ENCODE peak calls at places on chromosomes 2 and 18, in four cellular contexts. L is IMR-90, S is neuronal stem cell, N is H9. G is an unnamed sample.

GRCh38 chr18:79765491-79766245 is 32.1 kb upstream of the KCNG2 start:
- DNase-seq in L (peak; percentile 44), S (no peak), N (no peak), G (no peak)

GRCh38 chr2:190722061-190722759 is 73.3 kb downstream of the NAB1 start:
- DNase-seq in L (no peak), S (no peak), N (no peak), G (no peak)

GRCh38 chr18:79439201-79440023 is 43.7 kb downstream of the NFATC1 start:
- DNase-seq in L (peak; percentile 6), S (no peak), N (no peak), G (no peak)

GRCh38 chr2:12340164-12340563 is 376.6 kb upstream of the TRIB2 start:
- DNase-seq in L (peak; percentile 87), S (no peak), N (no peak), G (no peak)

GRCh38 chr2:99636432-99637034 is 146.7 kb upstream of the REV1 start:
- DNase-seq in L (no peak), S (no peak), N (no peak), G (no peak)

GRCh38 chr2:133574620-133575019 is 6.4 kb upstream of the NCKAP5 start:
- DNase-seq in L (no peak), S (no peak), N (no peak), G (no peak)

GRCh38 chr2:156110890-156111289 is 221.6 kb downstream of the NR4A2 start:
- DNase-seq in L (no peak), S (no peak), N (peak; percentile 62), G (peak; percentile 79)

GRCh38 chr2:200585730-200586643 is at the start of gene AOX1:
- DNase-seq in L (peak; percentile 45), S (peak; percentile 52), N (peak; percentile 86), G (peak; percentile 90)

GRCh38 chr2:78162202-78162601 is 640.0 kb upstream of the LRRTM4 start:
- DNase-seq in L (no peak), S (no peak), N (no peak), G (no peak)

GRCh38 chr2:6626406-6627012 is 239.2 kb downstream of the CMPK2 start:
- DNase-seq in L (peak; percentile 72), S (no peak), N (no peak), G (no peak)

GRCh38 chr2:237597680-237598145 is 7.2 kb upstream of the RAB17 start:
- DNase-seq in L (no peak), S (no peak), N (peak; percentile 25), G (no peak)

GRCh38 chr18:40019797-40020392 is 1935.1 kb upstream of the PIK3C3 start:
- DNase-seq in L (no peak), S (no peak), N (peak; percentile 24), G (peak; percentile 16)

GRCh38 chr18:23433360-23433759 is 19.7 kb upstream of the RIOK3 start:
- DNase-seq in L (no peak), S (no peak), N (no peak), G (no peak)

GRCh38 chr18:41681138-41681881 is 273.7 kb upstream of the PIK3C3 start:
- DNase-seq in L (no peak), S (no peak), N (no peak), G (no peak)

GRCh38 chr2:38600242-38600891 is 2.4 kb downstream of the HNRNPLL start:
- DNase-seq in L (no peak), S (no peak), N (no peak), G (peak; percentile 50)

GRCh38 chr2:126657146-126657635 is 1.2 kb downstream of the GYPC start:
- DNase-seq in L (peak; percentile 98), S (no peak), N (peak; percentile 47), G (peak; percentile 57)

GRCh38 chr2:143686585-143687164 is 557.5 kb downstream of the ARHGAP15 start:
- DNase-seq in L (peak; percentile 43), S (peak; percentile 17), N (no peak), G (peak; percentile 67)

GRCh38 chr2:71716697-71717624 is 263.6 kb downstream of the DYSF start:
- DNase-seq in L (peak; percentile 44), S (no peak), N (no peak), G (no peak)

GRCh38 chr2:239880396-239880795 is 144.7 kb downstream of the NDUFA10 start:
- DNase-seq in L (no peak), S (no peak), N (peak; percentile 17), G (no peak)

GRCh38 chr2:37526323-37526722 is 145.1 kb downstream of the CDC42EP3 start:
- DNase-seq in L (peak; percentile 8), S (no peak), N (no peak), G (peak; percentile 19)

GRCh38 chr2:29920130-29920577 is 1.2 kb downstream of the ALK start:
- DNase-seq in L (no peak), S (peak; percentile 87), N (peak; percentile 90), G (peak; percentile 81)

GRCh38 chr18:9989481-9989880 is 75.7 kb downstream of the VAPA start:
- DNase-seq in L (no peak), S (no peak), N (no peak), G (no peak)

GRCh38 chr2:100976634-100977391 is 25.3 kb upstream of the RPL31 start:
- DNase-seq in L (peak; percentile 59), S (no peak), N (no peak), G (no peak)

GRCh38 chr2:190320696-190321095 is 1.1 kb upstream of the HIBCH start:
- DNase-seq in L (no peak), S (no peak), N (no peak), G (no peak)

GRCh38 chr2:176177580-176178270 is 10.7 kb upstream of the HOXD1 start:
- DNase-seq in L (no peak), S (no peak), N (peak; percentile 67), G (peak; percentile 52)

GRCh38 chr2:176178271-176178806 is 10.1 kb upstream of the HOXD1 start:
- DNase-seq in L (no peak), S (no peak), N (peak; percentile 64), G (peak; percentile 55)

GRCh38 chr2:176176233-176176632 is 12.2 kb upstream of the HOXD1 start:
- DNase-seq in L (no peak), S (no peak), N (no peak), G (no peak)

GRCh38 chr2:176181551-176181950 is 6.9 kb upstream of the HOXD1 start:
- DNase-seq in L (no peak), S (no peak), N (no peak), G (no peak)

DNA sequence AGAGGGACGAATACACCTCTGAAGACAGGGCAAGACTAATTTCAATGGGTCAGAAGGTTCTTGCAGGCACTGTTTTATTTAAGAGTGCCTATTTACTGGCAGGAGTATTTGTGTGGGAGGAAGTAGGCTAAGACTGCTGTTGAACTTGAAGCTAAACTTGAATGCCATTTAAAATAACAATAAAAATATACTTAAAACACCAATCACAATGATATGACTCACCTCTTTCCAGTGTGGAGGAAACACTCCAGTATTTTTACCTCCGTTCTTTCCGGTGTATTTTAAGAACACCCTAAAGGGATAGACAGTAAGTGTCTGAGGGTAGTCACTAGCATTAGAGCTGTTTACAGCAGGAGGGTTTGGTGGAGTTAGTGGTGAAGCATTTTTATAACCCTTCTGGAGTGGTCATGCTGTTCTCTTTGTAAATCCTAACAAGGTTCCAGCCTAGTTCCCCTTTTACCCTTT is 9.6 kb upstream of the HOXD1 start:
- DNase-seq in L (no peak), S (no peak), N (no peak), G (no peak)
- H3K27ac ChIP-seq in L (no peak overlapping the region), S (no peak overlapping the region), N (no peak overlapping the region), G (no peak overlapping the region)

GRCh38 chr2:46852124-46852523 is 63.5 kb downstream of the MCFD2 start:
- DNase-seq in L (no peak), S (no peak), N (no peak), G (no peak)

GRCh38 chr2:46849741-46850474 is 65.7 kb downstream of the MCFD2 start:
- DNase-seq in L (peak; percentile 97), S (no peak), N (no peak), G (no peak)

GRCh38 chr2:46852598-46852997 is 63.0 kb downstream of the MCFD2 start:
- DNase-seq in L (no peak), S (no peak), N (no peak), G (no peak)

GRCh38 chr2:46849080-46849715 is 66.4 kb downstream of the MCFD2 start:
- DNase-seq in L (peak; percentile 76), S (no peak), N (no peak), G (no peak)

GRCh38 chr2:46850742-46851141 is 64.9 kb downstream of the MCFD2 start:
- DNase-seq in L (peak; percentile 97), S (no peak), N (no peak), G (no peak)
- H2AK5ac ChIP-seq in L (peak overlapping the region; percentile 96), S (no peak overlapping the region), N (no peak overlapping the region), G (no peak overlapping the region)

DNA sequence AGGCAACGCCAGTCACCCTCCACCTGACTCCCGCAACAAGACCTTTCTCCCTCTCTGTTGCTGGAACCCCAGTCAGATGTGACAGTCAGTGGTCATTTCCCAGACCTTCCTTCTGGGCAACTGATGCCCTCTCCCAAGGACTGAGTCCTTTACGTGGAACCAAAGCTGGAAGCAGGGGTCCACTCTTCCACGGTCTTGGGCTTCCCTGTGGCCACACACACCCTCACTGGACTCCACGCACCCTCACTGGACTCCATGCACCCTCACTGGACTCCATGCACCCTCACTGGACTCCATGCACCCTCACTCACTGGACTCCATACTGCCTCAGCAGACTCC is 7.1 kb downstream of the PTMA start:
- DNase-seq in L (no peak), S (no peak), N (no peak), G (no peak)
- H3K27ac ChIP-seq in L (peak overlapping the region; percentile 0), S (no peak overlapping the region), N (no peak overlapping the region), G (no peak overlapping the region)

GRCh38 chr2:138333121-138333520 is 168.4 kb upstream of the SPOPL start:
- DNase-seq in L (no peak), S (no peak), N (no peak), G (no peak)

GRCh38 chr2:138329591-138329990 is 172.0 kb upstream of the SPOPL start:
- DNase-seq in L (no peak), S (peak; percentile 52), N (no peak), G (no peak)

GRCh38 chr2:138333677-138334076 is 167.9 kb upstream of the SPOPL start:
- DNase-seq in L (no peak), S (no peak), N (no peak), G (no peak)

GRCh38 chr2:138335036-138335435 is 166.5 kb upstream of the SPOPL start:
- DNase-seq in L (no peak), S (no peak), N (no peak), G (no peak)

GRCh38 chr2:138334323-138334722 is 167.2 kb upstream of the SPOPL start:
- DNase-seq in L (no peak), S (no peak), N (no peak), G (no peak)
- H2AK5ac ChIP-seq in L (no peak overlapping the region), S (no peak overlapping the region), N (no peak overlapping the region), G (no peak overlapping the region)

GRCh38 chr2:198053776-198054175 is 249.4 kb downstream of the PLCL1 start:
- DNase-seq in L (no peak), S (no peak), N (no peak), G (no peak)
- H3K27ac ChIP-seq in L (no peak overlapping the region), S (no peak overlapping the region), N (no peak overlapping the region), G (no peak overlapping the region)